ENCODE peak calls at places on chromosomes 12 and 14, in five cellular contexts. One of them, this sample, is unnamed.

GRCh38 chr12:88338486-88338885 is 196.4 kb downstream of the TMTC3 start:
- DNase-seq in NB4: no peak
- DNase-seq in A549: no peak
- DNase-seq in lower leg skin: no peak
- DNase-seq in right lobe of liver: no peak
- DNase-seq in this sample: no peak

GRCh38 chr14:89779707-89780106 is 174.8 kb downstream of the EFCAB11 start:
- DNase-seq in NB4: no peak
- DNase-seq in A549: no peak
- DNase-seq in lower leg skin: no peak
- DNase-seq in right lobe of liver: no peak
- DNase-seq in this sample: no peak

GRCh38 chr12:57216014-57216891 is at the start of gene NXPH4:
- DNase-seq in NB4: no peak
- DNase-seq in A549: no peak
- DNase-seq in lower leg skin: no peak
- DNase-seq in right lobe of liver: no peak
- DNase-seq in this sample: peak

GRCh38 chr14:36520601-36521525 is 831 bp upstream of the NKX2-1 start:
- DNase-seq in NB4: peak
- DNase-seq in A549: peak
- DNase-seq in lower leg skin: no peak
- DNase-seq in right lobe of liver: peak
- DNase-seq in this sample: no peak

GRCh38 chr14:92615451-92615850 is 101.9 kb downstream of the RIN3 start:
- DNase-seq in NB4: peak
- DNase-seq in A549: no peak
- DNase-seq in lower leg skin: no peak
- DNase-seq in right lobe of liver: no peak
- DNase-seq in this sample: no peak

GRCh38 chr14:99995700-99996356 is 69.4 kb upstream of the EVL start:
- DNase-seq in NB4: peak
- DNase-seq in A549: peak
- DNase-seq in lower leg skin: peak
- DNase-seq in right lobe of liver: peak
- DNase-seq in this sample: peak

GRCh38 chr12:58395056-58395455 is 453.7 kb downstream of the ATP23 start:
- DNase-seq in NB4: no peak
- DNase-seq in A549: no peak
- DNase-seq in lower leg skin: no peak
- DNase-seq in right lobe of liver: no peak
- DNase-seq in this sample: no peak

GRCh38 chr14:31457665-31458659 is 656 bp upstream of the DTD2 start:
- DNase-seq in NB4: no peak
- DNase-seq in A549: peak
- DNase-seq in lower leg skin: no peak
- DNase-seq in right lobe of liver: no peak
- DNase-seq in this sample: no peak

GRCh38 chr12:71075743-71076142 is 82.1 kb downstream of the TSPAN8 start:
- DNase-seq in NB4: no peak
- DNase-seq in A549: no peak
- DNase-seq in lower leg skin: no peak
- DNase-seq in right lobe of liver: no peak
- DNase-seq in this sample: no peak

GRCh38 chr14:68564826-68565760 is 227.8 kb downstream of the ZFP36L1 start:
- DNase-seq in NB4: no peak
- DNase-seq in A549: no peak
- DNase-seq in lower leg skin: no peak
- DNase-seq in right lobe of liver: no peak
- DNase-seq in this sample: no peak

GRCh38 chr12:131816495-131816894 is 11.7 kb upstream of the MMP17 start:
- DNase-seq in NB4: no peak
- DNase-seq in A549: no peak
- DNase-seq in lower leg skin: no peak
- DNase-seq in right lobe of liver: no peak
- DNase-seq in this sample: no peak

GRCh38 chr12:132716356-132716755 is 5.7 kb downstream of the PGAM5 start:
- DNase-seq in NB4: no peak
- DNase-seq in A549: no peak
- DNase-seq in lower leg skin: no peak
- DNase-seq in right lobe of liver: no peak
- DNase-seq in this sample: no peak

GRCh38 chr12:75661927-75662326 is 150.5 kb upstream of the KRR1 start:
- DNase-seq in NB4: no peak
- DNase-seq in A549: no peak
- DNase-seq in lower leg skin: no peak
- DNase-seq in right lobe of liver: no peak
- DNase-seq in this sample: no peak

GRCh38 chr14:89720741-89721315 is 233.7 kb downstream of the EFCAB11 start:
- DNase-seq in NB4: peak
- DNase-seq in A549: no peak
- DNase-seq in lower leg skin: peak
- DNase-seq in right lobe of liver: no peak
- DNase-seq in this sample: no peak

GRCh38 chr12:122528992-122529391 is 1.9 kb downstream of the KNTC1 start:
- DNase-seq in NB4: no peak
- DNase-seq in A549: no peak
- DNase-seq in lower leg skin: no peak
- DNase-seq in right lobe of liver: no peak
- DNase-seq in this sample: no peak

GRCh38 chr12:108649126-108649525 is 15.4 kb upstream of the SELPLG start:
- DNase-seq in NB4: no peak
- DNase-seq in A549: no peak
- DNase-seq in lower leg skin: no peak
- DNase-seq in right lobe of liver: no peak
- DNase-seq in this sample: no peak

GRCh38 chr12:54991161-54991991 is 6.8 kb upstream of the TESPA1 start:
- DNase-seq in NB4: no peak
- DNase-seq in A549: no peak
- DNase-seq in lower leg skin: no peak
- DNase-seq in right lobe of liver: no peak
- DNase-seq in this sample: no peak

GRCh38 chr12:65408448-65408847 is 130.0 kb downstream of the MSRB3 start:
- DNase-seq in NB4: no peak
- DNase-seq in A549: no peak
- DNase-seq in lower leg skin: no peak
- DNase-seq in right lobe of liver: no peak
- DNase-seq in this sample: no peak

GRCh38 chr12:123270380-123271181 is 1.1 kb downstream of the CDK2AP1 start:
- DNase-seq in NB4: peak
- DNase-seq in A549: no peak
- DNase-seq in lower leg skin: no peak
- DNase-seq in right lobe of liver: no peak
- DNase-seq in this sample: no peak

GRCh38 chr14:37903561-37904191 is 304.0 kb upstream of the SSTR1 start:
- DNase-seq in NB4: peak
- DNase-seq in A549: peak
- DNase-seq in lower leg skin: no peak
- DNase-seq in right lobe of liver: no peak
- DNase-seq in this sample: peak

GRCh38 chr12:5085896-5086295 is 42.2 kb downstream of the KCNA5 start:
- DNase-seq in NB4: no peak
- DNase-seq in A549: peak
- DNase-seq in lower leg skin: no peak
- DNase-seq in right lobe of liver: no peak
- DNase-seq in this sample: no peak

GRCh38 chr14:24150567-24150966 is 3.3 kb downstream of the RNF31 start:
- DNase-seq in NB4: no peak
- DNase-seq in A549: no peak
- DNase-seq in lower leg skin: no peak
- DNase-seq in right lobe of liver: no peak
- DNase-seq in this sample: no peak

GRCh38 chr14:64706552-64707193 is 2.4 kb downstream of the PLEKHG3 start:
- DNase-seq in NB4: no peak
- DNase-seq in A549: peak
- DNase-seq in lower leg skin: no peak
- DNase-seq in right lobe of liver: peak
- DNase-seq in this sample: no peak

GRCh38 chr12:120229583-120230325 is 28.8 kb upstream of the RPLP0 start:
- DNase-seq in NB4: no peak
- DNase-seq in A549: peak
- DNase-seq in lower leg skin: no peak
- DNase-seq in right lobe of liver: no peak
- DNase-seq in this sample: no peak

GRCh38 chr12:57522887-57523705 is 472 bp downstream of the MBD6 start:
- DNase-seq in NB4: peak
- DNase-seq in A549: peak
- DNase-seq in lower leg skin: peak
- DNase-seq in right lobe of liver: peak
- DNase-seq in this sample: peak

GRCh38 chr14:57889245-57889644 is 23.4 kb upstream of the SLC35F4 start:
- DNase-seq in NB4: no peak
- DNase-seq in A549: no peak
- DNase-seq in lower leg skin: no peak
- DNase-seq in right lobe of liver: no peak
- DNase-seq in this sample: peak

DNA sequence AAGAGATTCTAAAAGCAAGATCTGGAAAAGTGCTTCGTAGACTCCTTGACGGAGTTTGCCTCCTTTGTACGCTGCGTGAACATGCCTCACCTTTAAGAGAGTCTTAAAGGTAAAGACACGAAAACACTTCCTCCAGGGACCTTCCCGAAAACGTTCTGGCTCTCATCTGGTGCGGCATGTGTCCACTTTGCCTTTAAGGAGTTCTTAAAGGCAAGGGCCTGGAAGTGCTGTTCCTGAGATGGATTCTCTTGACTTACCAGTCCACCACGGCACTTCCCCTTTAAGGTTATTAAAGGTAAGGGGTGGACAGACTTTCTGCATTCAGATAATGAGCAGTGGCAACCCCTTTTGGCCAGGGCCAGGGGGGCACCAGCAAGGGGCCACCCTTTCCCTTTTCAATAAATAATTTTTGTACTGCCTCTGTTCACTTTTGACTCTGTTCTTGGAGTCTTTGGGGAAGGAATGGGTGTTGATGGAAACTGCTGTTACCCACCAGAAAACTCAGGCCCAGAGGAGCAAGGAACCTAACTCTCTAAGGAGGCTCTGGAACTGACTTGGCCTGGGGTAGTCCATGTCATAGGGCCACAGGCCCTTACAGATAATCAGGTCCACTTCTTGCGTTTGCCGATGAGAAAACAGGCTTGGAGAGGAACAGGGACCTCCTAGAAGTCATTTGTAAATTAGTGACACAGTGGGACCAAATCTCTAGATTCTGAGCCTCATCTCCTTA is 4.4 kb downstream of the REM2 start:
- DNase-seq in NB4: peak
- DNase-seq in A549: peak
- DNase-seq in lower leg skin: peak
- DNase-seq in right lobe of liver: no peak
- DNase-seq in this sample: peak
- TF ChIP-seq POLR2A in NB4: no peak
- TF ChIP-seq POLR2A in A549: no peak
- TF ChIP-seq POLR2A in lower leg skin: no peak
- TF ChIP-seq POLR2A in right lobe of liver: no peak
- TF ChIP-seq POLR2A in this sample: no peak

GRCh38 chr12:111411187-111411764 is 5.6 kb downstream of the SH2B3 start:
- DNase-seq in NB4: no peak
- DNase-seq in A549: no peak
- DNase-seq in lower leg skin: no peak
- DNase-seq in right lobe of liver: no peak
- DNase-seq in this sample: no peak

GRCh38 chr12:111408686-111409402 is 3.1 kb downstream of the SH2B3 start:
- DNase-seq in NB4: no peak
- DNase-seq in A549: no peak
- DNase-seq in lower leg skin: no peak
- DNase-seq in right lobe of liver: no peak
- DNase-seq in this sample: no peak

GRCh38 chr12:111408116-111408440 is 2.4 kb downstream of the SH2B3 start:
- DNase-seq in NB4: no peak
- DNase-seq in A549: no peak
- DNase-seq in lower leg skin: no peak
- DNase-seq in right lobe of liver: no peak
- DNase-seq in this sample: no peak

GRCh38 chr12:111410229-111411186 is 4.8 kb downstream of the SH2B3 start:
- DNase-seq in NB4: peak
- DNase-seq in A549: no peak
- DNase-seq in lower leg skin: no peak
- DNase-seq in right lobe of liver: no peak
- DNase-seq in this sample: no peak

DNA sequence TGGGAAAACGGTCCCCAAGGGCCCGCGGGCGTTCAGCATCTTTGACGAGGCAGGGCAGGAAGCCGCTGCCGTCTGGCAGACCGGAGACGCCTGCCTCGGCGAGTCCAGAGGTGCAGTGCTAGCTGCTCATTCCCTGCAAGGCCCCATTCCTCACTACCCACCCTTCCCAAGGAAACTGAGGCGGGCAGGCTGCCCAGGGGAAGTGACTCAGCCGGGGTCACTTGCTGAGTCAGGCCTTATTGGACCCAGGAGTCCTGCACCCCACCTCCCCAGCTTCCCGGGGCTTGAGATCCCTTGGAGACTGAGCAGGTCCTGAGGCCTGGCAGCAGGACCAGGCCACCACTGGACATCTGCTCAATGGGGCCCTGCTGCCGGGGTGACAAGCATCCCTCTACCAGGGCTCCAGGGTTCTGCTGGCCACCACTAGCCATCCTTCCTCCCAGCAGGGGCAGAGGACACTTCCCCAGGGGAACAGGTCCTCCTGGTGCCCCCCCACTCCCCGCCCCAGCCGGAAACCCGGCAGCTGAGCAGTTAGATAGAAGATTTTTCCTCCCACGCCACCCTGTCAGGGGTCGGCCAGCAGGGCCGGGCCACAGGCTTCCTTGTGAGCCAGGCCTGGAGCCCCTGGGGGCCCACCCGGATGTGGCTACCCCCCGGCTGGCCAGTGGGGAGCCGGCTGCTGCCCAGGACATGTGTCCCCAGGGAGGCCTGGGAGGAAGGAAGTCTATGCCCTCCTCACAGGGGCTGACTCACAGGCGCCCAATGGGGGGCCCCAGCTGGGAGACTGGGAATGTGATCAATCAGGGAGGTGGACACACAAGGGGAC is 3.9 kb downstream of the SH2B3 start:
- DNase-seq in NB4: peak
- DNase-seq in A549: no peak
- DNase-seq in lower leg skin: no peak
- DNase-seq in right lobe of liver: no peak
- DNase-seq in this sample: no peak
- TF ChIP-seq CTCF in NB4: no peak
- TF ChIP-seq CTCF in A549: no peak
- TF ChIP-seq CTCF in lower leg skin: no peak
- TF ChIP-seq CTCF in right lobe of liver: no peak
- TF ChIP-seq CTCF in this sample: no peak

GRCh38 chr12:78759387-78759786 is 105.2 kb upstream of the SYT1 start:
- DNase-seq in NB4: peak
- DNase-seq in A549: peak
- DNase-seq in lower leg skin: no peak
- DNase-seq in right lobe of liver: no peak
- DNase-seq in this sample: no peak
- TF ChIP-seq POLR2A in NB4: no peak
- TF ChIP-seq POLR2A in A549: no peak
- TF ChIP-seq POLR2A in lower leg skin: no peak
- TF ChIP-seq POLR2A in right lobe of liver: no peak
- TF ChIP-seq POLR2A in this sample: no peak

DNA sequence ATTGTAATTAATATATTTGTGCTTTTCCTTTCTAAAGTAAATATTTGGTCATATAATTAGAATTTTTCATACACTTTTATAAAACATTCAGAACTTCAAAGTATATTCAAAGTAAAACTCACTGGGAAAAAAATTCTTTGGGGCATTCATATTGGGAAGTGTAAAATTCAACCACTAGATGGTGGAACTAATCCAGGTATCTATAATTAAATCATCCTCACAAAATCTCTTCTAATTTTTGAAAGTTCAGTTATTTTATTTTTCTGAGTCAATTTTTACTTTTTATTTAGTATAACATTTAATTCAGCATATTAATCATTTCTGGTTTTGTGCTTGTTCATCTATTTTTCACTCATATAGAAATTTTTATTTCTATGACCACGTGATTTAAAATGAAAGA is 81.0 kb downstream of the NTS start:
- DNase-seq in NB4: no peak
- DNase-seq in A549: no peak
- DNase-seq in lower leg skin: no peak
- DNase-seq in right lobe of liver: no peak
- DNase-seq in this sample: no peak
- TF ChIP-seq CTCF in NB4: no peak
- TF ChIP-seq CTCF in A549: peak
- TF ChIP-seq CTCF in lower leg skin: no peak
- TF ChIP-seq CTCF in right lobe of liver: no peak
- TF ChIP-seq CTCF in this sample: peak

This sample was measured in prostate gland.